ENCODE peak calls at places on chromosomes 16 and 17, in five cellular contexts. V is omental fat pad, N is GM23338, C is cardiac muscle cell, R is MM.1S. X is an unnamed sample.

GRCh38 chr16:29876186-29876577 is 13.2 kb upstream of the CDIPT start:
- DNase-seq in R (no peak), C (no peak), N (peak; percentile 94), V (no peak), X (no peak)

GRCh38 chr16:68696514-68696913 is 40.6 kb upstream of the CDH1 start:
- DNase-seq in V (no peak), N (no peak), C (no peak), R (no peak), X (no peak)

GRCh38 chr17:38322156-38322779 is 21.5 kb downstream of the GPR179 start:
- DNase-seq in C (peak; percentile 59), V (peak; percentile 56), R (peak; percentile 41), N (peak; percentile 82), X (peak; percentile 75)

GRCh38 chr17:41420134-41420533 is 4.3 kb downstream of the KRT37 start:
- DNase-seq in R (no peak), N (no peak), V (no peak), C (no peak), X (no peak)

GRCh38 chr17:81427446-81428120 is 32.3 kb downstream of the BAHCC1 start:
- DNase-seq in R (no peak), C (no peak), V (no peak), N (no peak), X (no peak)

GRCh38 chr16:85593503-85594195 is 19.5 kb upstream of the GSE1 start:
- DNase-seq in V (no peak), N (no peak), R (no peak), C (no peak), X (no peak)

GRCh38 chr16:50292566-50292948 is 26.2 kb downstream of the ADCY7 start:
- DNase-seq in C (no peak), R (no peak), N (no peak), V (no peak), X (no peak)

GRCh38 chr17:64066709-64067108 is 46.3 kb upstream of the ICAM2 start:
- DNase-seq in R (no peak), V (no peak), C (no peak), N (no peak), X (no peak)

GRCh38 chr17:17836818-17837379 is at the start of gene SREBF1:
- DNase-seq in V (no peak), R (peak; percentile 39), C (peak; percentile 58), N (peak; percentile 95), X (peak; percentile 81)

GRCh38 chr16:11133344-11133921 is 122.6 kb downstream of the SOCS1 start:
- DNase-seq in C (peak; percentile 94), R (no peak), N (no peak), V (no peak), X (no peak)

GRCh38 chr16:48788475-48788874 is 178.5 kb upstream of the N4BP1 start:
- DNase-seq in V (no peak), C (no peak), R (no peak), N (no peak), X (no peak)

DNA sequence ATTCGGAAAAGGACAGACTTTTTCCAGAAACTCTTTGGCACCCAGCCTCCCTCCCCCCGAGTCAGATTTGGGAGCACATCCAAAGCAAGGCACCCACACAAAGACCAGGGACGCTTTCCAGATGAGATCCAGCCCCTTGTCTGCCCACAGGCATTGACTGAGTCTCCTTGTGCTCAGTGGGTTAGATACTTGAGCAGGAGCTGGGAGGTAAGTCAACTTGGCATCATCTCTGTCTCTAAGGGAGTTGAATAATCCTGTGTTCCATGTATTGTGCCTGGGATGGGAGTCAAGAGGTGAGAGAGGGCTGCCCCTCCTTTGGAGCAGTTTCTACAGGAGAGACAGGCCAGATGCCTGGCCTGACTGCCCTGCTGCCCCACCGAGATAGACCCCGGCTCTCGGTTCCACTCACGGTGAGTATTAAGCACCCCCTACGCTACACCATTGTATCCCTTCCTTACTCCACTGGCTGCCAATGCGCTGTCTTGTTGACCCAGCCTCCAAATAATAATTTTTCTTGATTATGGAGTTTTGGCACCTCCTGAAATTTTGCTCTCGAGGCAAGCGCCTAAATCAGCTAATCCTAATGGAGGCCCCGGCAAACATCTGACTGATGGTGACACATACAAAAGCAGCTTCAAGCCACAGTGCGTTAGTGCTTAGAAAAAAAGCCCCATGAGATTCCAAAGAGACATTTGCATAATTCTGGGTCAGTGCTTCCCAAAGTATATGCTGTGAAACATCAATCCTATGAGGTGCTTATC is 29.6 kb upstream of the MAP3K14 start:
- DNase-seq in R (no peak), V (no peak), C (peak; percentile 92), N (no peak), X (no peak)
- TF ChIP-seq CTCF in R (no peak), V (no peak), C (no peak), N (no peak), X (no peak)

GRCh38 chr17:19796457-19796856 is 48.4 kb upstream of the ALDH3A1 start:
- DNase-seq in C (no peak), V (no peak), N (no peak), R (no peak), X (no peak)

GRCh38 chr17:19799796-19800195 is 51.7 kb upstream of the ALDH3A1 start:
- DNase-seq in C (no peak), R (no peak), V (no peak), N (no peak), X (no peak)

GRCh38 chr17:19805006-19805405 is 56.9 kb upstream of the ALDH3A1 start:
- DNase-seq in R (no peak), V (no peak), N (no peak), C (no peak), X (no peak)

GRCh38 chr17:19800571-19800970 is 52.5 kb upstream of the ALDH3A1 start:
- DNase-seq in N (peak; percentile 12), V (no peak), C (no peak), R (no peak), X (no peak)
- TF ChIP-seq CTCF in N (no peak), V (no peak), C (no peak), R (no peak), X (no peak)

GRCh38 chr16:12587646-12588277 is 215.9 kb downstream of the CPPED1 start:
- DNase-seq in R (no peak), V (no peak), C (no peak), N (no peak), X (no peak)
- TF ChIP-seq CTCF in R (no peak), V (no peak), C (no peak), N (no peak), X (no peak)

GRCh38 chr16:82796047-82796446 is 169.3 kb downstream of the CDH13 start:
- DNase-seq in R (no peak), V (no peak), C (no peak), N (no peak), X (no peak)
- TF ChIP-seq CTCF in R (no peak), V (no peak), C (peak; percentile 11), N (no peak), X (no peak)

GRCh38 chr17:79051306-79051705 is 23.3 kb upstream of the ENGASE start:
- DNase-seq in N (no peak), C (no peak), R (no peak), V (no peak), X (no peak)
- TF ChIP-seq CTCF in N (no peak), C (no peak), R (no peak), V (no peak), X (no peak)

GRCh38 chr17:74212262-74212912 is 984 bp upstream of the TTYH2 start:
- DNase-seq in N (peak; percentile 62), V (no peak), R (no peak), C (no peak), X (no peak)

GRCh38 chr17:74213897-74214386 is 571 bp downstream of the TTYH2 start:
- DNase-seq in R (no peak), C (no peak), N (peak; percentile 44), V (no peak), X (no peak)

GRCh38 chr17:74214642-74215331 is 1.4 kb downstream of the TTYH2 start:
- DNase-seq in V (no peak), R (no peak), C (no peak), N (no peak), X (no peak)

GRCh38 chr17:74211929-74212261 is 1.5 kb upstream of the TTYH2 start:
- DNase-seq in N (peak; percentile 19), R (no peak), C (no peak), V (no peak), X (no peak)

DNA sequence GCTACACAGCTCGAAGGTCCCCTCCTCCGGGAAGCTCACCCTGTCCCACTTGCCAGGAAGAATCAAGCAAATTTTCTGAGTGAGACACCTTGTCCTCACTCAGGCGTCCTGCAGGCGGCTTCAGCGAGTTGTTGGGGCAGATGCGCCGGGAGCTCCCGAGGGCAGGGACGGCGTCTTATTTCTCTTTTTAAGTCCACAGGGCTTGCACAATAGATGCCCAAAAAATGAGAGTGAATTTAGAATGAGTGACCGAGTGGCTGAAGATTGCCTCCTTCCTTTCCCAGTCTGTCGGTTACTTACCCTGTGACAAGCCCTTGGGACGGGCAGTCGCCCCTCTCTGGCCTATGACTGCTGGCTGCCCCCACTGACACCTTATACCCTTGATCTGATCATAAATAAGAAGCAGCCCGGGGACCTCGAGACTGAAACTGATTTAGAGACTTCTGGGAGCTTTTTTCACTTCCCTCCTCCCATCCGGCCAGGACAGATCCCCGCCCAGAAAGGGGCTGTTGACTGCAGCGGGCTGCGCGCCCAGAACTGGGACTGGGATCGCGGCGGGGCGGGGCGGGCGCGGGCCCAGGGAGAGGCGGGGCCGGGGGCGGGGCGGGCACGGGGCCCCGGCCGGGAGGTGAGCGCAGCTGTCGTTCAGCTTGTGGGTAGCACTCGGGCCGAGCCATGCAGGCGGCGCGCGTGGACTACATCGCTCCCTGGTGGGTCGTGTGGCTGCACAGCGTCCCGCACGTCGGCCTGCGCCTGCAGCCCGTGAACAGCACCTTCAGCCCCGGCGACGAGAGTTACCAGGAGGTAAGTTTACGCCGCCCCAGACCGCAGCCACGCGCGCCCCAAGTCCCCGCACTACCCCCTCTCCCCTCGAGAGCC is at the start of gene TTYH2:
- DNase-seq in R (peak; percentile 87), V (peak; percentile 69), N (peak; percentile 91), C (peak; percentile 93), X (peak; percentile 88)
- TF ChIP-seq CTCF in R (peak; percentile 47), V (no peak), N (peak; percentile 40), C (peak; percentile 47), X (peak; percentile 65)

DNA sequence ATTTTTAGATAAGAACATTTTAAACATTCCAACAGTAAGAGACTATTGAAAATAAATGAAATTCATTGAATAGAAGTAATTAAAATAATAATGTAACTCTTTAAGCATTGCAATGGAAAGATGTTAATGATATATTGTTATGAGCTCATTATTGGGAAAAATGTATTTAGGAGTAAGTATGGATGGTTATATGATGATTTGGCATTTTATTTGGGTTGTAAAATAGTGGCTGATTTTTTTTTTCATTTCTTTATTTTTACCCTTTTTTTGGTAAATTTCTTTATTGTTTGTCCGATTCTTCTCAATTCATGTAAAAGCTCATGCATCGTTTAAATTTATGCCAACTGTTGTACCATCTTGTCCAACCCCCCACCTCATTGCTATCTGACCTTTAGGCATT is 539.9 kb downstream of the HS3ST4 start:
- DNase-seq in V (no peak), N (no peak), R (no peak), C (no peak), X (no peak)
- TF ChIP-seq CTCF in V (no peak), N (no peak), R (no peak), C (no peak), X (no peak)

GRCh38 chr17:69500911-69501429 is 86.5 kb downstream of the MAP2K6 start:
- DNase-seq in R (no peak), N (no peak), C (no peak), V (no peak), X (no peak)

GRCh38 chr17:69503711-69504110 is 89.2 kb downstream of the MAP2K6 start:
- DNase-seq in V (no peak), R (peak; percentile 13), C (no peak), N (no peak), X (no peak)

GRCh38 chr17:69502488-69502887 is 88.0 kb downstream of the MAP2K6 start:
- DNase-seq in C (no peak), R (no peak), N (no peak), V (no peak), X (no peak)

GRCh38 chr17:69499301-69499700 is 84.8 kb downstream of the MAP2K6 start:
- DNase-seq in C (no peak), R (no peak), V (no peak), N (no peak), X (no peak)

GRCh38 chr17:69501591-69502468 is 87.3 kb downstream of the MAP2K6 start:
- DNase-seq in R (no peak), N (peak; percentile 63), C (peak; percentile 80), V (no peak), X (no peak)
- TF ChIP-seq CTCF in R (no peak), N (no peak), C (no peak), V (no peak), X (no peak)